ENCODE peak calls at places on chromosomes 2 and 18, in seven cellular contexts. F is ovary, N is heart left ventricle, C is mammary epithelial cell, G is stomach, J is esophagus squamous epithelium, S is PC-3. V is an unnamed sample.

GRCh38 chr2:227339098-227339599 is 14.1 kb downstream of the MFF start:
- DNase-seq in F (no peak), J (no peak), S (no peak), N (no peak), G (no peak), C (no peak), V (no peak)

GRCh38 chr2:114068438-114068837 is 178.5 kb downstream of the ACTR3 start:
- DNase-seq in S (no peak), J (no peak), G (no peak), F (no peak), C (no peak), N (no peak), V (no peak)

GRCh38 chr2:71419145-71419544 is 34.2 kb upstream of the DYSF start:
- DNase-seq in G (no peak), C (no peak), J (no peak), N (no peak), S (no peak), F (no peak), V (no peak)

GRCh38 chr2:54409752-54410151 is 46.4 kb upstream of the SPTBN1 start:
- DNase-seq in F (no peak), S (no peak), J (no peak), G (no peak), N (no peak), C (no peak), V (no peak)

GRCh38 chr2:167572895-167573294 is 674.5 kb downstream of the STK39 start:
- DNase-seq in C (no peak), G (no peak), J (no peak), S (no peak), F (no peak), N (no peak), V (no peak)

GRCh38 chr2:127423476-127423840 is 5.2 kb downstream of the PROC start:
- DNase-seq in F (no peak), N (no peak), J (no peak), G (peak; percentile 71), C (peak; percentile 64), S (peak; percentile 30), V (peak; percentile 27)

GRCh38 chr2:148922776-148923175 is 47.7 kb downstream of the KIF5C start:
- DNase-seq in J (no peak), G (no peak), C (peak; percentile 37), S (no peak), F (no peak), N (no peak), V (peak; percentile 12)

GRCh38 chr2:142796161-142796560 is 81.3 kb upstream of the KYNU start:
- DNase-seq in S (no peak), C (no peak), J (no peak), F (no peak), N (no peak), G (no peak), V (no peak)

GRCh38 chr2:101609434-101609833 is 88.1 kb upstream of the MAP4K4 start:
- DNase-seq in S (no peak), J (no peak), N (no peak), G (no peak), F (no peak), C (no peak), V (no peak)

GRCh38 chr18:31072175-31072574 is 29.6 kb upstream of the DSC3 start:
- DNase-seq in S (no peak), F (no peak), N (no peak), J (no peak), C (no peak), G (no peak), V (no peak)

GRCh38 chr2:67394734-67395133 is 2.4 kb upstream of the ETAA1 start:
- DNase-seq in S (peak; percentile 60), F (no peak), N (no peak), J (no peak), C (peak; percentile 51), G (no peak), V (no peak)

GRCh38 chr2:67397143-67397986 is at the start of gene ETAA1:
- DNase-seq in S (peak; percentile 89), F (peak; percentile 91), C (peak; percentile 86), J (peak; percentile 56), N (peak; percentile 94), G (peak; percentile 93), V (peak; percentile 97)

GRCh38 chr2:67399831-67400489 is 2.8 kb downstream of the ETAA1 start:
- DNase-seq in G (no peak), J (no peak), F (no peak), S (peak; percentile 69), C (peak; percentile 42), N (no peak), V (no peak)

GRCh38 chr2:67400560-67401464 is 3.7 kb downstream of the ETAA1 start:
- DNase-seq in J (no peak), C (peak; percentile 9), S (peak; percentile 76), G (no peak), F (no peak), N (no peak), V (peak; percentile 13)

DNA sequence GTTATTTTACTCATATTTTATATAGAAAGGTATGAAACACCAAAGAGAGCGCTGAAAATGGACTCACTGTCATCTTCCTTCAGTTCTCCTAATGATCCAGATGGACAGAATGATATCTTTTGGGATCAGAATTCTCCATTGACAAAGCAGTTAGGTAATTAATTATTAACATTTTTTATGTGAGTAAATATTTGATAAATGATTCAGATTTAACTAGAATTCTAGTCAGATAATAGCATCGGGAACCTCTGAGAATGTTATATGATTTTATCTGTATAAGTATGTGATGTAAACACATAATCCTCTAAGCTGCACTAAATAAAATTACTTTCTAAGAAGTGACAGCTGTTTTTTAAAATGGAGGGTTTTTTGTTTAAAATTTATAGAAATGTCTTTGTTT is 2.0 kb downstream of the ETAA1 start:
- DNase-seq in J (no peak), F (no peak), S (peak; percentile 38), N (no peak), G (no peak), C (no peak), V (no peak)
- H3K27ac ChIP-seq in J (no peak overlapping the region), F (no peak overlapping the region), S (peak overlapping the region; percentile 93), N (no peak overlapping the region), G (no peak overlapping the region), C (no peak overlapping the region), V (no peak overlapping the region)

GRCh38 chr2:74504591-74504990 is 2.9 kb downstream of the PCGF1 start:
- DNase-seq in F (no peak), G (no peak), N (no peak), C (no peak), J (no peak), S (no peak), V (no peak)
- TF ChIP-seq CTCF in F (no peak), G (no peak), N (no peak), C (no peak), J (no peak), S (no peak), V (no peak)

GRCh38 chr2:189409647-189410046 is 31.6 kb upstream of the WDR75 start:
- DNase-seq in C (no peak), J (no peak), F (no peak), S (peak; percentile 7), G (no peak), N (no peak), V (no peak)

GRCh38 chr2:189409136-189409535 is 32.1 kb upstream of the WDR75 start:
- DNase-seq in S (no peak), C (no peak), F (no peak), J (no peak), G (no peak), N (no peak), V (no peak)

GRCh38 chr2:189411860-189412259 is 29.4 kb upstream of the WDR75 start:
- DNase-seq in J (no peak), F (peak; percentile 19), G (no peak), S (peak; percentile 34), N (no peak), C (peak; percentile 42), V (peak; percentile 6)

GRCh38 chr2:189413249-189413648 is 28.0 kb upstream of the WDR75 start:
- DNase-seq in G (no peak), C (no peak), F (no peak), S (no peak), J (no peak), N (no peak), V (no peak)

GRCh38 chr2:189412330-189412953 is 28.8 kb upstream of the WDR75 start:
- DNase-seq in N (peak; percentile 23), S (peak; percentile 67), C (no peak), J (no peak), F (peak; percentile 42), G (no peak), V (peak; percentile 23)
- H3K27ac ChIP-seq in N (peak overlapping the region; percentile 73), S (peak overlapping the region; percentile 29), C (no peak overlapping the region), J (peak overlapping the region; percentile 55), F (no peak overlapping the region), G (peak overlapping the region; percentile 59), V (no peak overlapping the region)

DNA sequence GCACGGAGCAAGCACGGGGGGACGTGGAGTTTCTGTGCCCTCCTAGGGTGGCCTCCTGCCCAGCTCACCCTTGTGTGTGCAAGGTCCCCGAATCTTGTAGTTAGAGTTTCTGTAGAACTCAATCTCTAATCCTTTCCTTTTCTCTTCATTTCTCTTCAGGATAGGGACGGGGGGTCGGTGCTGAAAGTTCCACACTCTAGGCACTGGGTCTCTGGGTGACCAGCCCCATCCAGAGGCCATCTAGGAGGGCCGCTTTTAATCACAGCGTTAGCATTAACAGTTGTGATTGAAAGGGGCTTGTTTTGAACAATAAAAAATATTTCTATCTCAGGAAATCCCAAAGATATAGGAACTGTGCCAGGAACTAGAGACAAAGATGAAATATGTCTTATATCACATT is 10.5 kb downstream of the SOCS6 start:
- DNase-seq in N (no peak), F (no peak), C (no peak), G (no peak), S (no peak), J (no peak), V (no peak)
- TF ChIP-seq CTCF in N (no peak), F (no peak), C (no peak), G (no peak), S (no peak), J (no peak), V (no peak)

GRCh38 chr2:46666044-46666662 is 186.8 kb downstream of the TMEM247 start:
- DNase-seq in C (no peak), J (no peak), F (peak; percentile 93), S (no peak), G (no peak), N (peak; percentile 76), V (no peak)
- H3K27ac ChIP-seq in C (no peak overlapping the region), J (no peak overlapping the region), F (no peak overlapping the region), S (no peak overlapping the region), G (no peak overlapping the region), N (peak overlapping the region; percentile 65), V (no peak overlapping the region)

DNA sequence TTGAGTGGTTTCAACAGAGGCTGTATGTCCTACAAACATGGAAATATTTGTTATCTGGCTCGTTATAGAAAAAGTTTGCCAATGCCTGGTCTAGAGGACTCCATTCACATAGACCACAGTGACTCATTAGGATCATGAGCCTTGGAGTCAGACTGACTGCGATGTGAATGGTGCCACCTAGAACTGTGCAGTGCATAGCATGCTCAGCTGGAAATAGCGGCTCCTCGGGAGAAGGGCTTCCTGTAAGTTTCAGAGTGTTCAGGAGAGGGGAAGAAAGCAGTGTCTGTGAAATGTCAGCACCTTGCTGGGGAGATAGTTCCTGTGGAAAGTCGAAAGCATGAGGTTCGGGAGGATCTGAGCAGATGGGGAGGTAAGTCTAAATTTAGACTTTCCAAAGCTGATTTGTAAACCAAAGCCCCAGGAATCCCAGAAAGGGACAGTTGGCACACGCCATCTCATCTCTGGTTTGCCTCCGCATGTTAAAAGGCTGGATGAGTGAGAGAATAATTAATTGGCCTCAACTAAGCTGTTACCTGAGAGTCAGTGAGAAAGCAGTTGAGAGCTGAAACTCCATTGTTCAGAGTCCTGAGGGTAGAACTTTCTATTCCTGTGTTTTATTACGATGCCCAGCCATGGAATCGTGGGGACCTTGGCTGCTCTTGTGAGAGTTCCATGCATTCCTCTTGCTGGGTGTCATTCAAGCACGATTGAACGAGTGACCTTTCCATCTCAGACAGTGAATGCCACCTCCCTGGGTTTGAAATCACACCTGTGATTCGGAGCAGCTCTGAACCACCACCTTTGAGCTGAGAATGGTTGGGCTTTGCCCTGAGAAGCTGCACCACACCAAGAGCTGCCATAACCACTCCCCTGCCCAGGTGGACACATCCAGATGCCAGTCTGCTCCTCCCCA is 99.5 kb downstream of the MAPK4 start:
- DNase-seq in C (peak; percentile 61), J (no peak), G (no peak), N (no peak), S (peak; percentile 27), F (no peak), V (peak; percentile 14)
- TF ChIP-seq CTCF in C (peak; percentile 33), J (no peak), G (no peak), N (no peak), S (no peak), F (no peak), V (no peak)